ENCODE peak calls at places on chromosomes 16 and 17, in seven cellular contexts. One of them, this sample, is unnamed.

GRCh38 chr17:21177854-21178600 is 35.9 kb downstream of the TMEM11 start:
- DNase-seq in progenitor cell of endocrine pancreas: no peak
- DNase-seq in esophagus squamous epithelium: no peak
- DNase-seq in astrocyte of the cerebellum: no peak
- DNase-seq in HFFc6: no peak
- DNase-seq in IMR-90: no peak
- DNase-seq in heart left ventricle: no peak
- DNase-seq in this sample: no peak

GRCh38 chr17:64658931-64659330 is 3.2 kb downstream of the SMURF2 start:
- DNase-seq in IMR-90: peak
- DNase-seq in astrocyte of the cerebellum: peak
- DNase-seq in progenitor cell of endocrine pancreas: no peak
- DNase-seq in esophagus squamous epithelium: no peak
- DNase-seq in HFFc6: peak
- DNase-seq in heart left ventricle: no peak
- DNase-seq in this sample: peak

GRCh38 chr16:50593410-50594139 is 45.4 kb downstream of the NKD1 start:
- DNase-seq in progenitor cell of endocrine pancreas: no peak
- DNase-seq in astrocyte of the cerebellum: peak
- DNase-seq in IMR-90: no peak
- DNase-seq in esophagus squamous epithelium: no peak
- DNase-seq in heart left ventricle: no peak
- DNase-seq in HFFc6: no peak
- DNase-seq in this sample: no peak

GRCh38 chr16:6545329-6545728 is 787.3 kb upstream of the RBFOX1 start:
- DNase-seq in astrocyte of the cerebellum: no peak
- DNase-seq in HFFc6: no peak
- DNase-seq in esophagus squamous epithelium: no peak
- DNase-seq in IMR-90: no peak
- DNase-seq in heart left ventricle: no peak
- DNase-seq in progenitor cell of endocrine pancreas: no peak
- DNase-seq in this sample: no peak

GRCh38 chr17:14797021-14797420 is 468.1 kb downstream of the PMP22 start:
- DNase-seq in progenitor cell of endocrine pancreas: no peak
- DNase-seq in heart left ventricle: no peak
- DNase-seq in HFFc6: no peak
- DNase-seq in astrocyte of the cerebellum: no peak
- DNase-seq in esophagus squamous epithelium: no peak
- DNase-seq in IMR-90: no peak
- DNase-seq in this sample: no peak

GRCh38 chr17:47177261-47177660 is 11.8 kb downstream of the CDC27 start:
- DNase-seq in IMR-90: no peak
- DNase-seq in esophagus squamous epithelium: no peak
- DNase-seq in heart left ventricle: no peak
- DNase-seq in progenitor cell of endocrine pancreas: no peak
- DNase-seq in HFFc6: no peak
- DNase-seq in astrocyte of the cerebellum: no peak
- DNase-seq in this sample: no peak

GRCh38 chr17:81389585-81389984 is 5.7 kb upstream of the BAHCC1 start:
- DNase-seq in heart left ventricle: no peak
- DNase-seq in esophagus squamous epithelium: no peak
- DNase-seq in progenitor cell of endocrine pancreas: no peak
- DNase-seq in astrocyte of the cerebellum: no peak
- DNase-seq in HFFc6: no peak
- DNase-seq in IMR-90: no peak
- DNase-seq in this sample: no peak

GRCh38 chr16:4372578-4373355 is 1.1 kb downstream of the VASN start:
- DNase-seq in astrocyte of the cerebellum: no peak
- DNase-seq in HFFc6: peak
- DNase-seq in esophagus squamous epithelium: no peak
- DNase-seq in progenitor cell of endocrine pancreas: no peak
- DNase-seq in IMR-90: peak
- DNase-seq in heart left ventricle: no peak
- DNase-seq in this sample: peak

GRCh38 chr16:19694989-19695388 is 23.0 kb downstream of the KNOP1 start:
- DNase-seq in astrocyte of the cerebellum: no peak
- DNase-seq in esophagus squamous epithelium: no peak
- DNase-seq in heart left ventricle: no peak
- DNase-seq in HFFc6: no peak
- DNase-seq in progenitor cell of endocrine pancreas: no peak
- DNase-seq in IMR-90: no peak
- DNase-seq in this sample: no peak

GRCh38 chr16:5054876-5055865 is 10.6 kb downstream of the C16orf89 start:
- DNase-seq in IMR-90: no peak
- DNase-seq in heart left ventricle: peak
- DNase-seq in esophagus squamous epithelium: no peak
- DNase-seq in progenitor cell of endocrine pancreas: no peak
- DNase-seq in astrocyte of the cerebellum: no peak
- DNase-seq in HFFc6: no peak
- DNase-seq in this sample: no peak

GRCh38 chr17:10803830-10804498 is at the start of gene TMEM238L:
- DNase-seq in heart left ventricle: no peak
- DNase-seq in astrocyte of the cerebellum: no peak
- DNase-seq in IMR-90: no peak
- DNase-seq in HFFc6: no peak
- DNase-seq in esophagus squamous epithelium: no peak
- DNase-seq in progenitor cell of endocrine pancreas: no peak
- DNase-seq in this sample: no peak

GRCh38 chr17:17508019-17508535 is 11.9 kb upstream of the RASD1 start:
- DNase-seq in astrocyte of the cerebellum: no peak
- DNase-seq in esophagus squamous epithelium: no peak
- DNase-seq in progenitor cell of endocrine pancreas: no peak
- DNase-seq in heart left ventricle: peak
- DNase-seq in IMR-90: no peak
- DNase-seq in HFFc6: no peak
- DNase-seq in this sample: no peak

GRCh38 chr16:69217433-69217832 is 30.5 kb downstream of the SNTB2 start:
- DNase-seq in heart left ventricle: no peak
- DNase-seq in HFFc6: peak
- DNase-seq in esophagus squamous epithelium: no peak
- DNase-seq in IMR-90: peak
- DNase-seq in progenitor cell of endocrine pancreas: no peak
- DNase-seq in astrocyte of the cerebellum: peak
- DNase-seq in this sample: peak

GRCh38 chr17:73826872-73827228 is 182.6 kb upstream of the SDK2 start:
- DNase-seq in progenitor cell of endocrine pancreas: no peak
- DNase-seq in HFFc6: no peak
- DNase-seq in esophagus squamous epithelium: no peak
- DNase-seq in astrocyte of the cerebellum: no peak
- DNase-seq in IMR-90: no peak
- DNase-seq in heart left ventricle: no peak
- DNase-seq in this sample: no peak

GRCh38 chr17:76558210-76559095 is 18.6 kb downstream of the PRCD start:
- DNase-seq in progenitor cell of endocrine pancreas: no peak
- DNase-seq in heart left ventricle: no peak
- DNase-seq in astrocyte of the cerebellum: no peak
- DNase-seq in IMR-90: peak
- DNase-seq in esophagus squamous epithelium: no peak
- DNase-seq in HFFc6: peak
- DNase-seq in this sample: no peak

GRCh38 chr17:1590031-1590746 is 27.6 kb upstream of the PITPNA start:
- DNase-seq in esophagus squamous epithelium: no peak
- DNase-seq in IMR-90: peak
- DNase-seq in heart left ventricle: peak
- DNase-seq in progenitor cell of endocrine pancreas: no peak
- DNase-seq in astrocyte of the cerebellum: peak
- DNase-seq in HFFc6: peak
- DNase-seq in this sample: peak

GRCh38 chr17:35653619-35654361 is 66.7 kb downstream of the AP2B1 start:
- DNase-seq in heart left ventricle: no peak
- DNase-seq in astrocyte of the cerebellum: no peak
- DNase-seq in HFFc6: no peak
- DNase-seq in progenitor cell of endocrine pancreas: no peak
- DNase-seq in IMR-90: no peak
- DNase-seq in esophagus squamous epithelium: no peak
- DNase-seq in this sample: no peak
- TF ChIP-seq CTCF in heart left ventricle: no peak
- TF ChIP-seq CTCF in astrocyte of the cerebellum: no peak
- TF ChIP-seq CTCF in HFFc6: no peak
- TF ChIP-seq CTCF in progenitor cell of endocrine pancreas: no peak
- TF ChIP-seq CTCF in IMR-90: no peak
- TF ChIP-seq CTCF in esophagus squamous epithelium: no peak
- TF ChIP-seq CTCF in this sample: no peak

DNA sequence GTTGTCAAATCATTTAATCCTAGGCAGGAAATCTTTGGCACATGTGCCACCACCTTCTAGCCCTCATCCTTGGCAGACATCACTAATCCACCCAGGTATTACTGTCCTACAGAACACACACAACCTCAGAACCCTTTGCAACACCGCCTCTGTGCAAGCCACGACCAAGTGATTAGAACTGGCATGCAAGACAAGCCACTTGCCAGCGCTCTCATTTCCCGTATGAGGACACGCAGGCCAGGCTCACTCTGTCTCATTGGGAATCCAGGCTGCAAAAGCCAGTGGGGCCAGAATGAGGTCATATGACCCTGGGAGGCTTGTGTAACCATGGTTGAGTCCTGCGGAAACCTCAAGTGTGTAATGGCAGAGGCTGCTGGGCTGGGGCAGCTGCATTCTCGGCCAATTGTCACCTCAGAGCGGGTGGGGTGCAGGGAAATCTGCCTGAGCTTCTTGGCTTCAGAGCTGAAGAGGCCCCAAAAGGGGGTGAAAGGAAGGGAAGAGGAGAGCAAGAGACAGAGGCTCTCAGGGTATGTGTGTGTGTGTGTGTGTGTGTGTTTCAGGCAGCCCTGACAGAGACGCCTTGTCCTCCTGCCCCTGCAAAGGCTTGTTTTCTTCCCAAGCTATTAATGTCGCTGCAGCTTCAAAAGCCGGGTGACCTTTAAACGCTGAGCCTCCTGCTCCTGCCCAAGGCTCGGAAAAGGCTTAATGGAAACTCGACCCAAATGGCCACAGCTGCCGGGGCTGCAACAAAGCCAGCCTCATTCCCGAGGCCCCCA is 43.2 kb upstream of the MRPS23 start:
- DNase-seq in HFFc6: peak
- DNase-seq in IMR-90: peak
- DNase-seq in heart left ventricle: peak
- DNase-seq in progenitor cell of endocrine pancreas: no peak
- DNase-seq in esophagus squamous epithelium: peak
- DNase-seq in astrocyte of the cerebellum: peak
- DNase-seq in this sample: peak
- TF ChIP-seq CTCF in HFFc6: peak
- TF ChIP-seq CTCF in IMR-90: no peak
- TF ChIP-seq CTCF in heart left ventricle: no peak
- TF ChIP-seq CTCF in progenitor cell of endocrine pancreas: no peak
- TF ChIP-seq CTCF in esophagus squamous epithelium: no peak
- TF ChIP-seq CTCF in astrocyte of the cerebellum: no peak
- TF ChIP-seq CTCF in this sample: no peak

DNA sequence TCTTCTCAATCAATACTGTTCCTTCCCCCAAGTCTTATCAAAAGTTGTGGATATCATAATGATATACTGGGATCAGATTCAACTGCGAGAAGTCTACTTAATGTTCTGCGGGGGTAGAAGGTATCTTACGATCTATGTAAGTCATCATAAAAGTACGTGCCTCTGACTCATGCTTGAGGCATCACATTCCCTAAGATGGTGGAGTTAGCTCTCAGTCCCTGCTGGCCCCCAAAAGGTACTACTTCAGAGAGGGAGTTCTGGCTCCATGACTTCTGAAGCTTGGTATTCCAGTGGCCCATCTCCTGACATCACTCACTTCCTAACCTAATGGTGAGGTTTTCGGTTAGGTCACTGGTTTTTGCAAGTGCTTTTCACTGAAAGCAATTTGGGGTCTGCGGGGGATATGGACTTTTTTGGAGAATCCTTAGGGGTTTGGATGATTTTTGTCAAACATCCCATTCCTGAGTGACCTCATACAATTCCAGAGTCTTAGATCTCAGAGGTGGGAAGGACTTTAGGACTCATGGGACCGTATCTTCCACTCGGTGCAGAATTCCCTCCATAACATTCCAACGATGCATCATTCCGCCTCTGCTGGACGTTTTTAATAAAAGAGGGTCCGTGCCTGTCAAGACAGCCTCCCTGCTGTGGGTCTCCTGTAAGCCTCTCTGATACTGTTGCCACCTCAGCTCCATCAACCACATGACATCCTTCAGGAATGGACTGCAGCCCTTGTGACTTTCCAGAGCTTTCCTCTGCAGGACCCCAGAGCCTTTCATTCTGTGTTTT is 74.3 kb downstream of the DYNLRB2 start:
- DNase-seq in esophagus squamous epithelium: no peak
- DNase-seq in progenitor cell of endocrine pancreas: no peak
- DNase-seq in IMR-90: peak
- DNase-seq in astrocyte of the cerebellum: peak
- DNase-seq in heart left ventricle: no peak
- DNase-seq in HFFc6: peak
- DNase-seq in this sample: peak
- TF ChIP-seq CTCF in esophagus squamous epithelium: no peak
- TF ChIP-seq CTCF in progenitor cell of endocrine pancreas: no peak
- TF ChIP-seq CTCF in IMR-90: peak
- TF ChIP-seq CTCF in astrocyte of the cerebellum: peak
- TF ChIP-seq CTCF in heart left ventricle: no peak
- TF ChIP-seq CTCF in HFFc6: peak
- TF ChIP-seq CTCF in this sample: no peak

DNA sequence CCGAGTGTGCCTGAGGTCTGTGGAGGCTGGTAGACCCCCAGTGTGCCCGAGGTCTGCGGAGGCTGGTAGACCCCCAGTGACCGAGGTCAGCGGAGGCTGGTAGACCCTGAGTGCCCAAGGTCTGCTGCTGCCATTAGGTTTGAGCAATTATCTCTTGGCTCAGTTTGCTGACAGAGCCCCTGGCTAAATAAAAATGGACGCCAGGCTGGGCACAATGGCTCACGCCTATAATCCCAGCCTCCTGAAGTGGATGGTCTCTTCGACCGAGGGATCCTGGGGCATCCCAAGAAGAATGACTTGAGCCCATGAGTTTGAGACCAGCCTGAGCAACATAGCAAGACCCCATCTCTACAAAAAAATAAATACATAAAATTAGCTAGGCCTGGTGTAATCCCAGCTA is 98.7 kb upstream of the ZNF469 start:
- DNase-seq in progenitor cell of endocrine pancreas: no peak
- DNase-seq in IMR-90: no peak
- DNase-seq in heart left ventricle: peak
- DNase-seq in HFFc6: no peak
- DNase-seq in esophagus squamous epithelium: no peak
- DNase-seq in astrocyte of the cerebellum: no peak
- DNase-seq in this sample: no peak
- TF ChIP-seq CTCF in progenitor cell of endocrine pancreas: no peak
- TF ChIP-seq CTCF in IMR-90: no peak
- TF ChIP-seq CTCF in heart left ventricle: no peak
- TF ChIP-seq CTCF in HFFc6: no peak
- TF ChIP-seq CTCF in esophagus squamous epithelium: no peak
- TF ChIP-seq CTCF in astrocyte of the cerebellum: no peak
- TF ChIP-seq CTCF in this sample: no peak

DNA sequence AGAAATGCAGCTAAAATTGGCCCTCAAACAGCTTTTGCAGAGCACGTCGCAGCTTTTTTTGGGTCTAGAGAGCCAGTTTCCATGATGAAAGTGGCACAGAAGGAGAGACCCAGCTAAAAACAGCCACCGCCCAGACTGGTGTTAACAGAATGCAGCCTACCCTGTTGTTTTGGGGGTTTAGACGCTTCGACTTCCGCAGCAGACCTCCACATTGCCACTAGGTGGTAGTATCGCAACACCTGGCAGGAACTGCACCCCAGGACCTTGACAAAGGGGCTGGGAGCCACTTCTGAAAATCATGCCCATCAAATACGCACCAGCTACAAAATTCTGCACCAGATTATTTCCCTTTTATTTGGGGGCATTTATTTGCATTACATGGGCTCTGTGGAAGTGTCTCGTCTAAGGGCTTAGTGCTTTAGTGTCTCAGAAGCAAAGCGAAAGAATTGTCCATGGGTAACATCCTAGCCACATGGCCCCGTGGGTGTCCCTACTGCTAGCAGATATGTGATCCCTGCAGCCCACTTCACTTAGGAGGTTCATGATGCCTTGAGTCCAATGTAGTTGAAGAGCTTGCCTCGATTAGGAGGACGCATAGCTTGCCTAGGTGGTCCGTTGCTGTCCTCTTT is 167.1 kb downstream of the HAPSTR1 start:
- DNase-seq in progenitor cell of endocrine pancreas: peak
- DNase-seq in astrocyte of the cerebellum: no peak
- DNase-seq in heart left ventricle: peak
- DNase-seq in esophagus squamous epithelium: no peak
- DNase-seq in IMR-90: peak
- DNase-seq in HFFc6: peak
- DNase-seq in this sample: peak
- TF ChIP-seq CTCF in progenitor cell of endocrine pancreas: peak
- TF ChIP-seq CTCF in astrocyte of the cerebellum: peak
- TF ChIP-seq CTCF in heart left ventricle: peak
- TF ChIP-seq CTCF in esophagus squamous epithelium: no peak
- TF ChIP-seq CTCF in IMR-90: peak
- TF ChIP-seq CTCF in HFFc6: peak
- TF ChIP-seq CTCF in this sample: peak